ENCODE peak calls at places on chromosome 3, in seven cellular contexts. One of them, this sample, is unnamed.

GRCh38 chr3:106255870-106256248 is 387.0 kb upstream of the CBLB start:
- DNase-seq in left ventricle myocardium inferior: no peak
- DNase-seq in H54: no peak
- DNase-seq in CD4-positive, CD25-positive, alpha-beta regulatory T cell: no peak
- DNase-seq in activated gamma-delta T cell treated with Interleukin-2 at 50 U/mL for 16 hours: no peak
- DNase-seq in T follicular helper cell: no peak
- DNase-seq in NCI-H345: no peak
- DNase-seq in this sample: no peak

GRCh38 chr3:157122116-157122515 is 37.8 kb downstream of the CCNL1 start:
- DNase-seq in T follicular helper cell: no peak
- DNase-seq in NCI-H345: no peak
- DNase-seq in CD4-positive, CD25-positive, alpha-beta regulatory T cell: no peak
- DNase-seq in left ventricle myocardium inferior: no peak
- DNase-seq in activated gamma-delta T cell treated with Interleukin-2 at 50 U/mL for 16 hours: no peak
- DNase-seq in H54: no peak
- DNase-seq in this sample: peak

GRCh38 chr3:124276863-124277515 is 285.1 kb upstream of the ROPN1 start:
- DNase-seq in NCI-H345: no peak
- DNase-seq in H54: no peak
- DNase-seq in T follicular helper cell: no peak
- DNase-seq in left ventricle myocardium inferior: no peak
- DNase-seq in CD4-positive, CD25-positive, alpha-beta regulatory T cell: no peak
- DNase-seq in activated gamma-delta T cell treated with Interleukin-2 at 50 U/mL for 16 hours: no peak
- DNase-seq in this sample: no peak

GRCh38 chr3:194286747-194287146 is 64.4 kb downstream of the CPN2 start:
- DNase-seq in NCI-H345: no peak
- DNase-seq in T follicular helper cell: no peak
- DNase-seq in H54: no peak
- DNase-seq in activated gamma-delta T cell treated with Interleukin-2 at 50 U/mL for 16 hours: no peak
- DNase-seq in CD4-positive, CD25-positive, alpha-beta regulatory T cell: no peak
- DNase-seq in left ventricle myocardium inferior: no peak
- DNase-seq in this sample: no peak

GRCh38 chr3:66554178-66554577 is 53.4 kb upstream of the LRIG1 start:
- DNase-seq in T follicular helper cell: no peak
- DNase-seq in left ventricle myocardium inferior: no peak
- DNase-seq in NCI-H345: no peak
- DNase-seq in activated gamma-delta T cell treated with Interleukin-2 at 50 U/mL for 16 hours: no peak
- DNase-seq in H54: no peak
- DNase-seq in CD4-positive, CD25-positive, alpha-beta regulatory T cell: no peak
- DNase-seq in this sample: no peak

GRCh38 chr3:72058493-72059081 is 273.6 kb upstream of the PROK2 start:
- DNase-seq in NCI-H345: no peak
- DNase-seq in CD4-positive, CD25-positive, alpha-beta regulatory T cell: no peak
- DNase-seq in T follicular helper cell: no peak
- DNase-seq in left ventricle myocardium inferior: peak
- DNase-seq in activated gamma-delta T cell treated with Interleukin-2 at 50 U/mL for 16 hours: no peak
- DNase-seq in H54: no peak
- DNase-seq in this sample: no peak

GRCh38 chr3:52897130-52898109 is at the start of gene STIMATE:
- DNase-seq in H54: peak
- DNase-seq in CD4-positive, CD25-positive, alpha-beta regulatory T cell: peak
- DNase-seq in activated gamma-delta T cell treated with Interleukin-2 at 50 U/mL for 16 hours: peak
- DNase-seq in T follicular helper cell: peak
- DNase-seq in left ventricle myocardium inferior: peak
- DNase-seq in NCI-H345: peak
- DNase-seq in this sample: peak

GRCh38 chr3:188469228-188469885 is 315.4 kb downstream of the LPP start:
- DNase-seq in H54: no peak
- DNase-seq in NCI-H345: no peak
- DNase-seq in activated gamma-delta T cell treated with Interleukin-2 at 50 U/mL for 16 hours: no peak
- DNase-seq in T follicular helper cell: no peak
- DNase-seq in left ventricle myocardium inferior: no peak
- DNase-seq in CD4-positive, CD25-positive, alpha-beta regulatory T cell: no peak
- DNase-seq in this sample: no peak

GRCh38 chr3:140510303-140510861 is 167.5 kb upstream of the TRIM42 start:
- DNase-seq in activated gamma-delta T cell treated with Interleukin-2 at 50 U/mL for 16 hours: no peak
- DNase-seq in NCI-H345: no peak
- DNase-seq in left ventricle myocardium inferior: no peak
- DNase-seq in H54: no peak
- DNase-seq in T follicular helper cell: no peak
- DNase-seq in CD4-positive, CD25-positive, alpha-beta regulatory T cell: no peak
- DNase-seq in this sample: no peak

GRCh38 chr3:55434789-55435188 is 52.3 kb downstream of the WNT5A start:
- DNase-seq in NCI-H345: no peak
- DNase-seq in CD4-positive, CD25-positive, alpha-beta regulatory T cell: peak
- DNase-seq in activated gamma-delta T cell treated with Interleukin-2 at 50 U/mL for 16 hours: no peak
- DNase-seq in H54: no peak
- DNase-seq in left ventricle myocardium inferior: no peak
- DNase-seq in T follicular helper cell: no peak
- DNase-seq in this sample: peak

GRCh38 chr3:42128526-42128925 is 37.4 kb downstream of the TRAK1 start:
- DNase-seq in T follicular helper cell: no peak
- DNase-seq in activated gamma-delta T cell treated with Interleukin-2 at 50 U/mL for 16 hours: no peak
- DNase-seq in H54: no peak
- DNase-seq in left ventricle myocardium inferior: no peak
- DNase-seq in CD4-positive, CD25-positive, alpha-beta regulatory T cell: no peak
- DNase-seq in NCI-H345: no peak
- DNase-seq in this sample: no peak

GRCh38 chr3:25428950-25429349 is 887 bp downstream of the RARB start:
- DNase-seq in T follicular helper cell: no peak
- DNase-seq in left ventricle myocardium inferior: no peak
- DNase-seq in H54: no peak
- DNase-seq in activated gamma-delta T cell treated with Interleukin-2 at 50 U/mL for 16 hours: no peak
- DNase-seq in NCI-H345: no peak
- DNase-seq in CD4-positive, CD25-positive, alpha-beta regulatory T cell: no peak
- DNase-seq in this sample: no peak

GRCh38 chr3:187669675-187670504 is at the start of gene SST:
- DNase-seq in H54: no peak
- DNase-seq in T follicular helper cell: no peak
- DNase-seq in activated gamma-delta T cell treated with Interleukin-2 at 50 U/mL for 16 hours: peak
- DNase-seq in CD4-positive, CD25-positive, alpha-beta regulatory T cell: peak
- DNase-seq in NCI-H345: no peak
- DNase-seq in left ventricle myocardium inferior: no peak
- DNase-seq in this sample: peak

GRCh38 chr3:9028134-9028533 is 64.9 kb upstream of the RAD18 start:
- DNase-seq in H54: no peak
- DNase-seq in CD4-positive, CD25-positive, alpha-beta regulatory T cell: no peak
- DNase-seq in left ventricle myocardium inferior: peak
- DNase-seq in T follicular helper cell: no peak
- DNase-seq in NCI-H345: peak
- DNase-seq in activated gamma-delta T cell treated with Interleukin-2 at 50 U/mL for 16 hours: no peak
- DNase-seq in this sample: no peak

GRCh38 chr3:97914390-97914789 is 57.8 kb downstream of the RIOX2 start:
- DNase-seq in left ventricle myocardium inferior: no peak
- DNase-seq in CD4-positive, CD25-positive, alpha-beta regulatory T cell: peak
- DNase-seq in T follicular helper cell: no peak
- DNase-seq in H54: no peak
- DNase-seq in NCI-H345: no peak
- DNase-seq in activated gamma-delta T cell treated with Interleukin-2 at 50 U/mL for 16 hours: no peak
- DNase-seq in this sample: peak

GRCh38 chr3:184172681-184173373 is 1.8 kb upstream of the AP2M1 start:
- DNase-seq in T follicular helper cell: no peak
- DNase-seq in activated gamma-delta T cell treated with Interleukin-2 at 50 U/mL for 16 hours: no peak
- DNase-seq in left ventricle myocardium inferior: no peak
- DNase-seq in NCI-H345: no peak
- DNase-seq in H54: peak
- DNase-seq in CD4-positive, CD25-positive, alpha-beta regulatory T cell: no peak
- DNase-seq in this sample: peak

GRCh38 chr3:136752046-136752326 is 192 bp downstream of the STAG1 start:
- DNase-seq in NCI-H345: peak
- DNase-seq in H54: peak
- DNase-seq in CD4-positive, CD25-positive, alpha-beta regulatory T cell: no peak
- DNase-seq in activated gamma-delta T cell treated with Interleukin-2 at 50 U/mL for 16 hours: no peak
- DNase-seq in T follicular helper cell: no peak
- DNase-seq in left ventricle myocardium inferior: no peak
- DNase-seq in this sample: peak

GRCh38 chr3:21894459-21895083 is 143.6 kb upstream of the ZNF385D start:
- DNase-seq in NCI-H345: no peak
- DNase-seq in T follicular helper cell: no peak
- DNase-seq in CD4-positive, CD25-positive, alpha-beta regulatory T cell: no peak
- DNase-seq in activated gamma-delta T cell treated with Interleukin-2 at 50 U/mL for 16 hours: no peak
- DNase-seq in left ventricle myocardium inferior: no peak
- DNase-seq in H54: no peak
- DNase-seq in this sample: peak

GRCh38 chr3:135694142-135694541 is 271.4 kb upstream of the PPP2R3A start:
- DNase-seq in H54: no peak
- DNase-seq in NCI-H345: peak
- DNase-seq in activated gamma-delta T cell treated with Interleukin-2 at 50 U/mL for 16 hours: no peak
- DNase-seq in left ventricle myocardium inferior: no peak
- DNase-seq in CD4-positive, CD25-positive, alpha-beta regulatory T cell: no peak
- DNase-seq in T follicular helper cell: no peak
- DNase-seq in this sample: no peak

GRCh38 chr3:21645121-21645897 is 105.7 kb downstream of the ZNF385D start:
- DNase-seq in left ventricle myocardium inferior: peak
- DNase-seq in activated gamma-delta T cell treated with Interleukin-2 at 50 U/mL for 16 hours: no peak
- DNase-seq in NCI-H345: no peak
- DNase-seq in T follicular helper cell: no peak
- DNase-seq in H54: no peak
- DNase-seq in CD4-positive, CD25-positive, alpha-beta regulatory T cell: no peak
- DNase-seq in this sample: no peak

GRCh38 chr3:111471851-111472250 is 70.1 kb upstream of the CD96 start:
- DNase-seq in left ventricle myocardium inferior: no peak
- DNase-seq in activated gamma-delta T cell treated with Interleukin-2 at 50 U/mL for 16 hours: no peak
- DNase-seq in CD4-positive, CD25-positive, alpha-beta regulatory T cell: no peak
- DNase-seq in H54: no peak
- DNase-seq in NCI-H345: no peak
- DNase-seq in T follicular helper cell: no peak
- DNase-seq in this sample: no peak

GRCh38 chr3:99119312-99119810 is 217.9 kb upstream of the DCBLD2 start:
- DNase-seq in CD4-positive, CD25-positive, alpha-beta regulatory T cell: no peak
- DNase-seq in T follicular helper cell: no peak
- DNase-seq in activated gamma-delta T cell treated with Interleukin-2 at 50 U/mL for 16 hours: no peak
- DNase-seq in left ventricle myocardium inferior: no peak
- DNase-seq in NCI-H345: no peak
- DNase-seq in H54: no peak
- DNase-seq in this sample: no peak

GRCh38 chr3:53425936-53426335 is 68.5 kb upstream of the CACNA1D start:
- DNase-seq in CD4-positive, CD25-positive, alpha-beta regulatory T cell: no peak
- DNase-seq in left ventricle myocardium inferior: no peak
- DNase-seq in NCI-H345: no peak
- DNase-seq in T follicular helper cell: no peak
- DNase-seq in activated gamma-delta T cell treated with Interleukin-2 at 50 U/mL for 16 hours: no peak
- DNase-seq in H54: no peak
- DNase-seq in this sample: no peak

GRCh38 chr3:87329065-87329464 is 52.7 kb upstream of the POU1F1 start:
- DNase-seq in left ventricle myocardium inferior: no peak
- DNase-seq in NCI-H345: no peak
- DNase-seq in activated gamma-delta T cell treated with Interleukin-2 at 50 U/mL for 16 hours: no peak
- DNase-seq in T follicular helper cell: no peak
- DNase-seq in CD4-positive, CD25-positive, alpha-beta regulatory T cell: no peak
- DNase-seq in H54: no peak
- DNase-seq in this sample: no peak

GRCh38 chr3:122299872-122300460 is 25.1 kb upstream of the CSTA start:
- DNase-seq in activated gamma-delta T cell treated with Interleukin-2 at 50 U/mL for 16 hours: peak
- DNase-seq in left ventricle myocardium inferior: no peak
- DNase-seq in H54: peak
- DNase-seq in CD4-positive, CD25-positive, alpha-beta regulatory T cell: peak
- DNase-seq in T follicular helper cell: peak
- DNase-seq in NCI-H345: peak
- DNase-seq in this sample: no peak

GRCh38 chr3:115698851-115699535 is 75.7 kb downstream of the GAP43 start:
- DNase-seq in NCI-H345: no peak
- DNase-seq in left ventricle myocardium inferior: no peak
- DNase-seq in activated gamma-delta T cell treated with Interleukin-2 at 50 U/mL for 16 hours: no peak
- DNase-seq in H54: no peak
- DNase-seq in T follicular helper cell: no peak
- DNase-seq in CD4-positive, CD25-positive, alpha-beta regulatory T cell: no peak
- DNase-seq in this sample: peak

GRCh38 chr3:192929755-192930491 is 12.3 kb upstream of the MB21D2 start:
- DNase-seq in activated gamma-delta T cell treated with Interleukin-2 at 50 U/mL for 16 hours: no peak
- DNase-seq in NCI-H345: no peak
- DNase-seq in H54: no peak
- DNase-seq in left ventricle myocardium inferior: no peak
- DNase-seq in CD4-positive, CD25-positive, alpha-beta regulatory T cell: no peak
- DNase-seq in T follicular helper cell: no peak
- DNase-seq in this sample: no peak

GRCh38 chr3:160588023-160588422 is 22.7 kb upstream of the KPNA4 start:
- DNase-seq in activated gamma-delta T cell treated with Interleukin-2 at 50 U/mL for 16 hours: no peak
- DNase-seq in T follicular helper cell: no peak
- DNase-seq in H54: no peak
- DNase-seq in left ventricle myocardium inferior: no peak
- DNase-seq in NCI-H345: no peak
- DNase-seq in CD4-positive, CD25-positive, alpha-beta regulatory T cell: no peak
- DNase-seq in this sample: peak

GRCh38 chr3:131995936-131996335 is 38.9 kb downstream of the CPNE4 start:
- DNase-seq in CD4-positive, CD25-positive, alpha-beta regulatory T cell: no peak
- DNase-seq in NCI-H345: no peak
- DNase-seq in T follicular helper cell: no peak
- DNase-seq in H54: no peak
- DNase-seq in activated gamma-delta T cell treated with Interleukin-2 at 50 U/mL for 16 hours: no peak
- DNase-seq in left ventricle myocardium inferior: no peak
- DNase-seq in this sample: no peak

This sample was measured in trophoblast cell.